ENCODE peak calls at places on chromosomes 6 and 20, in four cellular contexts. One of them, this sample, is unnamed.

GRCh38 chr6:110355031-110355430 is 3.1 kb downstream of the METTL24 start:
- DNase-seq in LNCaP clone FGC: no peak
- DNase-seq in tibial nerve: no peak
- DNase-seq in ascending aorta: no peak
- DNase-seq in this sample: no peak

GRCh38 chr6:22756365-22756764 is 187.0 kb downstream of the HDGFL1 start:
- DNase-seq in tibial nerve: no peak
- DNase-seq in LNCaP clone FGC: no peak
- DNase-seq in ascending aorta: no peak
- DNase-seq in this sample: peak; percentile 35

GRCh38 chr6:12311106-12311505 is 20.9 kb downstream of the EDN1 start:
- DNase-seq in ascending aorta: no peak
- DNase-seq in LNCaP clone FGC: no peak
- DNase-seq in tibial nerve: no peak
- DNase-seq in this sample: peak; percentile 37

GRCh38 chr6:91633374-91634184 is 1046.7 kb upstream of the MAP3K7 start:
- DNase-seq in ascending aorta: no peak
- DNase-seq in LNCaP clone FGC: no peak
- DNase-seq in tibial nerve: peak; percentile 11
- DNase-seq in this sample: no peak

GRCh38 chr6:104505838-104506237 is 353.9 kb downstream of the HACE1 start:
- DNase-seq in ascending aorta: no peak
- DNase-seq in tibial nerve: no peak
- DNase-seq in LNCaP clone FGC: no peak
- DNase-seq in this sample: no peak

GRCh38 chr6:37779111-37779800 is 40.3 kb upstream of the ZFAND3 start:
- DNase-seq in LNCaP clone FGC: no peak
- DNase-seq in ascending aorta: no peak
- DNase-seq in tibial nerve: no peak
- DNase-seq in this sample: no peak

GRCh38 chr6:127191716-127192115 is 73.2 kb downstream of the RSPO3 start:
- DNase-seq in ascending aorta: no peak
- DNase-seq in tibial nerve: no peak
- DNase-seq in LNCaP clone FGC: no peak
- DNase-seq in this sample: peak; percentile 38

GRCh38 chr6:48150701-48151100 is 39.7 kb upstream of the PTCHD4 start:
- DNase-seq in ascending aorta: no peak
- DNase-seq in tibial nerve: no peak
- DNase-seq in LNCaP clone FGC: no peak
- DNase-seq in this sample: no peak

GRCh38 chr6:15793288-15793687 is 130.5 kb upstream of the DTNBP1 start:
- DNase-seq in tibial nerve: no peak
- DNase-seq in LNCaP clone FGC: no peak
- DNase-seq in ascending aorta: no peak
- DNase-seq in this sample: peak; percentile 35

GRCh38 chr6:29564875-29565274 is 5.3 kb upstream of the UBD start:
- DNase-seq in ascending aorta: no peak
- DNase-seq in tibial nerve: no peak
- DNase-seq in LNCaP clone FGC: no peak
- DNase-seq in this sample: no peak

GRCh38 chr6:118810420-118811027 is 83.4 kb upstream of the ASF1A start:
- DNase-seq in tibial nerve: no peak
- DNase-seq in ascending aorta: no peak
- DNase-seq in LNCaP clone FGC: no peak
- DNase-seq in this sample: no peak

GRCh38 chr20:26276811-26277210 is 580.2 kb upstream of the ZNF337 start:
- DNase-seq in LNCaP clone FGC: no peak
- DNase-seq in tibial nerve: no peak
- DNase-seq in ascending aorta: no peak
- DNase-seq in this sample: peak; percentile 7

GRCh38 chr20:63856111-63856511 is 5.2 kb upstream of the ABHD16B start:
- DNase-seq in ascending aorta: no peak
- DNase-seq in tibial nerve: no peak
- DNase-seq in LNCaP clone FGC: no peak
- DNase-seq in this sample: no peak

GRCh38 chr20:63857751-63858392 is 3.4 kb upstream of the ABHD16B start:
- DNase-seq in ascending aorta: no peak
- DNase-seq in LNCaP clone FGC: no peak
- DNase-seq in tibial nerve: no peak
- DNase-seq in this sample: peak; percentile 48

GRCh38 chr20:63860325-63861051 is 810 bp upstream of the ABHD16B start:
- DNase-seq in LNCaP clone FGC: no peak
- DNase-seq in tibial nerve: no peak
- DNase-seq in ascending aorta: no peak
- DNase-seq in this sample: no peak

GRCh38 chr20:63859166-63859699 is 2.1 kb upstream of the ABHD16B start:
- DNase-seq in LNCaP clone FGC: no peak
- DNase-seq in tibial nerve: no peak
- DNase-seq in ascending aorta: no peak
- DNase-seq in this sample: no peak

GRCh38 chr20:63858393-63859165 is 2.7 kb upstream of the ABHD16B start:
- DNase-seq in tibial nerve: no peak
- DNase-seq in LNCaP clone FGC: no peak
- DNase-seq in ascending aorta: no peak
- DNase-seq in this sample: peak; percentile 83
- TF ChIP-seq CTCF in tibial nerve: peak; percentile 4
- TF ChIP-seq CTCF in LNCaP clone FGC: no peak
- TF ChIP-seq CTCF in ascending aorta: no peak
- TF ChIP-seq CTCF in this sample: peak; percentile 62

GRCh38 chr6:34817337-34817910 is 25.5 kb downstream of the BLTP3A start:
- DNase-seq in LNCaP clone FGC: no peak
- DNase-seq in ascending aorta: no peak
- DNase-seq in tibial nerve: no peak
- DNase-seq in this sample: no peak

GRCh38 chr6:34816635-34817301 is 24.9 kb downstream of the BLTP3A start:
- DNase-seq in LNCaP clone FGC: no peak
- DNase-seq in ascending aorta: no peak
- DNase-seq in tibial nerve: no peak
- DNase-seq in this sample: no peak

DNA sequence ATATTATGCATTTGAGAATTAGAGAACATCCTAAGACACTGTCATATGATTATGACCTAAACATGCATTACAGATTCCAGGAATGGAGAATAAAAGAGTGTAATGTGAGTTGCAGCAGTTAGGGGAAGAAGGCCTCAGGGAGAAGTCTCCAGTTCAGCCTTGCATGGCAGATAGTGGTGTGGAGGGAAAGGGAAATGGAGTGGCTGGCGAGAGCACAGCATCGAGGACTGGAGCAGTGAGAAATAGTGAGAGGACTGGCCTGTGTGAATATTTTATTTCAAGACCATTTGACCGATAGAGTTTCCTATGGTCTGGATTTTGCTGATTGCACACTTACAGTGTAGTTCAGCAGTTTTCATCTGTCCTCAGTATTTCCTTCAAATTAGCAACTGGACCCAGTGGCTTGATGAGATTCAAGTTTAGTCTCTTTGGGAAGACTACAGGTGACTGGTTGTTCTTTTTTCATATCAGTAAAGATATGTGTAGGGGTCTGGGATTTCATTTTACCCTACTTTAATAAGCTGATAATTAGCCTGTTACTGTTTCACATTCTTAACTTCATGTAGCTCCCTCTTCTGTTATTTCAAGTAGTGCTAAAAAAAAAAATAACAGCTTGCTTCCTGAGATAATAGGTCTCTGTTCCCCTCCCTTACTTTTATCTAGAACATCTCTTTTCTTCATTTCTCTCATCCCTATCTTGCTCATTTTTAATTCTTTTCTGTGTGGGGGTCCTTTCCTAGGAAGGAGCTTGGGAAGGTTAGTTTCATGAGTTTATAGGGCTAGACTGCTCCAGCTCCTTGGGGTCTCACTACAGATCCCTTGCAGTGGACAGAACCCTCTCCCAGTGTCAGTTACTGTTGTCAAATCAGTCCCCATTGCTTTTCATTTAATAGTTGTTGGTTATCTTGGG is 27.9 kb downstream of the BLTP3A start:
- DNase-seq in ascending aorta: no peak
- DNase-seq in LNCaP clone FGC: no peak
- DNase-seq in tibial nerve: no peak
- DNase-seq in this sample: no peak
- H3K4me3 ChIP-seq in ascending aorta: no peak overlapping the region
- H3K4me3 ChIP-seq in LNCaP clone FGC: no peak overlapping the region
- H3K4me3 ChIP-seq in tibial nerve: no peak overlapping the region
- H3K4me3 ChIP-seq in this sample: no peak overlapping the region

GRCh38 chr20:59774204-59774641 is 159.2 kb downstream of the SYCP2 start:
- DNase-seq in ascending aorta: no peak
- DNase-seq in LNCaP clone FGC: no peak
- DNase-seq in tibial nerve: no peak
- DNase-seq in this sample: no peak
- TF ChIP-seq CTCF in ascending aorta: no peak
- TF ChIP-seq CTCF in LNCaP clone FGC: no peak
- TF ChIP-seq CTCF in tibial nerve: no peak
- TF ChIP-seq CTCF in this sample: no peak

DNA sequence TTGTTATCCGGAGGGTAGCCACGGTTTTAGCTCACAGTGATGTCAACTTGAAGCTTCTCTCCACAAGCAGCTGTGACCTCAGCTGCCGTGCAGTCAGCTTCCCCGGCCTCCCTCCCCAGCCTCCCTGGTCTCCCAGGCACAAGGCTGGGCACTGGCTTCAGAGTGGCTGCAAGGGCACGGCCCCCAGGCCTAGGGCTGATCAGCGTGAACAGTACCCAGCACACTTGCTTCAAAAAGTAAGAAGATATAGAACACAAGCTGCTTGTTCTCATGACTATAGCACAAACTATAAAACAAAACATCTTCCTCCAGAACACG is 199.2 kb upstream of the THBS2 start:
- DNase-seq in tibial nerve: no peak
- DNase-seq in LNCaP clone FGC: no peak
- DNase-seq in ascending aorta: no peak
- DNase-seq in this sample: no peak
- H3K4me3 ChIP-seq in tibial nerve: no peak overlapping the region
- H3K4me3 ChIP-seq in LNCaP clone FGC: peak overlapping the region; percentile 55
- H3K4me3 ChIP-seq in ascending aorta: peak overlapping the region; percentile 47
- H3K4me3 ChIP-seq in this sample: no peak overlapping the region

DNA sequence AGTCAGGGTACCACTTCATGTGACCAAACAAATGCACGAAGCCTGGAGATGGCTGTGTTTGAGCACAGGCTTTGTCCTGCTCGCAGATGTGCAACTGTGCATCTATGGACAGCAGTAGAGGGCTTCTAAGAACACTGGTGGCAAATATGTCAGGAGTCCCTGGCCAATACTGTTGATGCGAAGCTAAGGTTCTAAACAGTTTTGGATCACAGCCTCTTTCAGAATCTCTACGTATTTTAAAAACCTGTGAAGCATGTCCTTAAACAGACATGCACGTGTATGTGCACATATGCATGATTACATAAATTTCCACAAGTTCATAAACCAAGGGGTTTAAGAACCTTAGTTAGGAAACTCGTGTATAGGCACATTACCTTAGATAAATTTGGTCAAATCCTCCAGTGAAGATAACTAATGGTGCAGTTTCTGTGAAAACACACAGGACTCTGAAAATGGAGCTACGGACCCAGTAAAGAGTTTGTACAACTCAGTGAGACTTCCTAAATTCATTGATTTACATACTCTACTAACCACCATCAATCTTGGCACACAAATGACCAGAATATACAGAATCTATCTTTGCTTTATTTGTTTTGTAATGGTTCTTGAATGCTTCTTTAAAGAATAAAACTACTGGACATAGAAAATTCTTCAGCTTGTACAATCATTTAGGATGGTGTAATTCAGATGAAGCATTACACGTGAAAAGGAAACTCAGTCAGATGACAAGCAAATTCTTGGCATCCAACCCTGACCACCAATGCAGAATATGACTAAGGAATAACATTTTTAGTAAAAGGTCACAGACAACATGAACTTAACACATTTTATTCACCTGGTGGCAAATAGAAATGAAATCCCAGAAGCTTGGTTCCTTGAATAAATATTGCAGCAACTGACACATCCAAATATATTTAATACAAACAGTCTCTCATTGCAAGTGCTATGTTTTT is 27.4 kb downstream of the KCNQ5 start:
- DNase-seq in LNCaP clone FGC: no peak
- DNase-seq in ascending aorta: no peak
- DNase-seq in tibial nerve: peak; percentile 20
- DNase-seq in this sample: peak; percentile 87
- TF ChIP-seq CTCF in LNCaP clone FGC: no peak
- TF ChIP-seq CTCF in ascending aorta: no peak
- TF ChIP-seq CTCF in tibial nerve: no peak
- TF ChIP-seq CTCF in this sample: no peak

DNA sequence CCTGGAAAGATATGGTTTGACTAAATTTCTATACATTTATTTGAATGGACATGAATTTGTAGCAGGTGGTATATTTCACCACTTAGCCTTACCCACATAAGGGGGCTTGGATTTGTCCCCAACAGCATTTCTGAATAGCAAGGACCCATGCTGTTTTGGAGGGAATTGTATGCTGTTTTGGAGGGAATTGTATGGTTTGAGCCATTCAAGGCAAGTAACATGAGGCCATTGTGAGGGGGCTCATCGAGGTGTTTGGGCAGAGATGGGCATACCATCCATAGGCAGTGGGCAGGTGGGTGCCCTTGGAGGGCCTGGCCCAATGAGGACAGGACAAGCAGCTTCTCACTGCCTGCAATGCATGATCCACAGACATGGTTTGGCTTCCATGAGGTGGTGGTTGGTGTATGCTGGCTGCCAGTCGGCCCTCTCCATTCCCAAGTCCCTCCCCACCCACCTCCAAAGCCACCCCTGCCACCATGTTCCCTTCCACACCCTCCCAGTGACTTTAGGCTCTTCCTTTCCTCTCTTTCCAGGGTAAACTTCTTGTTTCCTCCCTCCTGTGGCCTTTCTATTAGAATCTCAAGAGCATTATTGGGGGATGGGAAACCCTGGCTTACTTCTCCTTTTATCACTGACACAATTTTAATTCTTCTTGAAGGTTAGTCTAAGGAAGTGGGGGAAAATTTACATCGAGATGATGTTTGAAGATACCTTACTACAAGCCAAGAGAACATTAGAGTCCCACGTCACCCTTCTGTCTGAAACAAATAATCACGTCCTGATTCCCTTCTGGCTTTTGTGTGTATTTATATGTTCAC is 13.2 kb upstream of the PXDC1 start:
- DNase-seq in tibial nerve: no peak
- DNase-seq in ascending aorta: no peak
- DNase-seq in LNCaP clone FGC: no peak
- DNase-seq in this sample: no peak
- H3K4me3 ChIP-seq in tibial nerve: no peak overlapping the region
- H3K4me3 ChIP-seq in ascending aorta: no peak overlapping the region
- H3K4me3 ChIP-seq in LNCaP clone FGC: no peak overlapping the region
- H3K4me3 ChIP-seq in this sample: no peak overlapping the region

GRCh38 chr6:27755768-27756167 is 156.4 kb downstream of the OR2B2 start:
- DNase-seq in LNCaP clone FGC: no peak
- DNase-seq in ascending aorta: no peak
- DNase-seq in tibial nerve: no peak
- DNase-seq in this sample: no peak

GRCh38 chr6:27752038-27752885 is 159.9 kb downstream of the OR2B2 start:
- DNase-seq in LNCaP clone FGC: peak; percentile 70
- DNase-seq in tibial nerve: peak; percentile 64
- DNase-seq in ascending aorta: no peak
- DNase-seq in this sample: peak; percentile 87

GRCh38 chr6:27757307-27757706 is 154.9 kb downstream of the OR2B2 start:
- DNase-seq in ascending aorta: no peak
- DNase-seq in LNCaP clone FGC: no peak
- DNase-seq in tibial nerve: no peak
- DNase-seq in this sample: peak; percentile 8

GRCh38 chr6:27754408-27754782 is 157.8 kb downstream of the OR2B2 start:
- DNase-seq in LNCaP clone FGC: no peak
- DNase-seq in tibial nerve: no peak
- DNase-seq in ascending aorta: no peak
- DNase-seq in this sample: no peak

GRCh38 chr6:27753668-27754407 is 158.4 kb downstream of the OR2B2 start:
- DNase-seq in ascending aorta: no peak
- DNase-seq in tibial nerve: no peak
- DNase-seq in LNCaP clone FGC: peak; percentile 54
- DNase-seq in this sample: peak; percentile 85
- TF ChIP-seq CTCF in ascending aorta: no peak
- TF ChIP-seq CTCF in tibial nerve: no peak
- TF ChIP-seq CTCF in LNCaP clone FGC: peak; percentile 5
- TF ChIP-seq CTCF in this sample: peak; percentile 20

This sample was measured in fibroblast of pulmonary artery.